ENCODE peak calls at places on chromosomes 5 and 9, in seven cellular contexts. I is esophagus muscularis mucosa, O is PC-9, H is body of pancreas, F is upper lobe of right lung, M is uterus, P is heart right ventricle. W is an unnamed sample. For H3K36me3 and H3K4me1, the result is how much of the 10 kb centered on the place peaks cover.

GRCh38 chr9:6944093-6944551 is 186.3 kb downstream of the KDM4C start:
- DNase-seq in I (no peak), O (no peak), H (no peak), F (no peak), M (no peak), P (no peak), W (no peak)

GRCh38 chr5:116736671-116737070 is 162.0 kb upstream of the SEMA6A start:
- DNase-seq in I (no peak), O (no peak), H (no peak), F (no peak), M (no peak), P (no peak), W (no peak)

GRCh38 chr9:88531920-88532319 is 3.1 kb upstream of the NXNL2 start:
- DNase-seq in I (no peak), O (no peak), H (no peak), F (no peak), M (no peak), P (no peak), W (no peak)

GRCh38 chr5:10377081-10377480 is 23.6 kb downstream of the MARCHF6 start:
- DNase-seq in I (no peak), O (no peak), H (no peak), F (no peak), M (no peak), P (no peak), W (no peak)

GRCh38 chr5:6687501-6687900 is 25.7 kb upstream of the TENT4A start:
- DNase-seq in I (peak), O (no peak), H (no peak), F (no peak), M (no peak), P (no peak), W (no peak)

GRCh38 chr9:85212887-85213286 is 528.9 kb downstream of the AGTPBP1 start:
- DNase-seq in I (peak), O (no peak), H (no peak), F (no peak), M (no peak), P (no peak), W (no peak)

GRCh38 chr9:135737840-135738521 is 36.0 kb downstream of the KCNT1 start:
- DNase-seq in I (no peak), O (no peak), H (no peak), F (no peak), M (no peak), P (no peak), W (no peak)

GRCh38 chr5:103867857-103868598 is 305.4 kb upstream of the NUDT12 start:
- DNase-seq in I (no peak), O (peak), H (no peak), F (no peak), M (no peak), P (no peak), W (no peak)

GRCh38 chr9:71121275-71122168 is at the start of gene TRPM3:
- DNase-seq in I (no peak), O (no peak), H (no peak), F (peak), M (no peak), P (no peak), W (no peak)

DNA sequence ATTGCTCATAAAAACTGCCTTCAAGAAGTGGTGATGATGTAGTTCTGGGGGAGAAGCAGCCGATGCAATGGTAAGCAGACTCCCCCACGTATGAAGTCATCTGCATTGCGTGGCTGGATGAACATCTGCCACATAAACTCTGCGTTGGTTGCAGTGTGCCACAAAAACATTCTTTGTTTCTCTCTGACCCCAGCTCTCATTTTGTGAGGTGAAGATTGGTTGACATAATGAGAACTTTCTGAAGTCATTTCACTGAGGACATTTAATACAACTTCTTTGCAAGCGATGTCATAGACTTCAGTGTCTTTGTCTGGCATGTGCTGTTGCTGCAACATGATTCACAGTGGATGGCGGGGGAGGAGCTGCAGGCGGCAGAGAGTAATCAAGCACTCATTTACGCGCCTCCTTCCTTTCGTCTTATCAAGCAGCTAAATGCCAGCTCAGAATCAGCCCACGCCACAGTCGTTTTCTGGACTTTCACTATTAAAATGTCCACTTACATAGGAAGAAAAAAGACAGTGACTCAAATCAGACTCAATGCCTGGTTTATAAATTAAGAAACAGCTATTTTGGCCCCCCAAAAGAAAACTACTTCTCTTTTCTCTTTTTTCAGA is 91.5 kb upstream of the NFIL3 start:
- DNase-seq in I (peak), O (no peak), H (peak), F (no peak), M (peak), P (no peak), W (peak)
- H3K4me3 ChIP-seq in I (no peak), O (no peak), H (no peak), F (no peak), M (no peak), P (peak), W (peak)

GRCh38 chr5:131396015-131396414 is 132.2 kb downstream of the CDC42SE2 start:
- DNase-seq in I (no peak), O (no peak), H (no peak), F (no peak), M (no peak), P (no peak), W (no peak)

GRCh38 chr5:131393498-131393968 is 129.7 kb downstream of the CDC42SE2 start:
- DNase-seq in I (no peak), O (no peak), H (no peak), F (no peak), M (no peak), P (no peak), W (no peak)

GRCh38 chr5:131396882-131397281 is 133.0 kb downstream of the CDC42SE2 start:
- DNase-seq in I (no peak), O (no peak), H (no peak), F (no peak), M (no peak), P (no peak), W (no peak)

GRCh38 chr5:131392461-131393095 is 128.7 kb downstream of the CDC42SE2 start:
- DNase-seq in I (no peak), O (no peak), H (no peak), F (no peak), M (no peak), P (no peak), W (no peak)

GRCh38 chr5:131394128-131394527 is 130.3 kb downstream of the CDC42SE2 start:
- DNase-seq in I (no peak), O (no peak), H (peak), F (no peak), M (no peak), P (no peak), W (no peak)
- H3K36me3 ChIP-seq in I (under half), O (under half), H (under half), F (half or more), M (under half), P (under half), W (half or more)

GRCh38 chr9:91843623-91844111 is 106.4 kb downstream of the ROR2 start:
- DNase-seq in I (no peak), O (no peak), H (peak), F (no peak), M (peak), P (no peak), W (no peak)
- H3K4me1 ChIP-seq in I (half or more), O (under half), H (under half), F (under half), M (under half), P (under half), W (under half)

GRCh38 chr5:65828022-65828421 is 98.4 kb upstream of the ERBIN start:
- DNase-seq in I (no peak), O (no peak), H (no peak), F (no peak), M (no peak), P (no peak), W (no peak)
- H3K4me3 ChIP-seq in I (no peak), O (no peak), H (no peak), F (no peak), M (no peak), P (no peak), W (no peak)

GRCh38 chr5:77256406-77256805 is 45.9 kb downstream of the PDE8B start:
- DNase-seq in I (no peak), O (no peak), H (no peak), F (no peak), M (no peak), P (no peak), W (no peak)

GRCh38 chr5:77258652-77259051 is 48.2 kb downstream of the PDE8B start:
- DNase-seq in I (no peak), O (no peak), H (no peak), F (no peak), M (no peak), P (no peak), W (no peak)

GRCh38 chr5:77251921-77252320 is 41.4 kb downstream of the PDE8B start:
- DNase-seq in I (no peak), O (no peak), H (no peak), F (no peak), M (no peak), P (no peak), W (no peak)

GRCh38 chr5:77259479-77259878 is 49.0 kb downstream of the PDE8B start:
- DNase-seq in I (no peak), O (no peak), H (no peak), F (no peak), M (no peak), P (no peak), W (no peak)

DNA sequence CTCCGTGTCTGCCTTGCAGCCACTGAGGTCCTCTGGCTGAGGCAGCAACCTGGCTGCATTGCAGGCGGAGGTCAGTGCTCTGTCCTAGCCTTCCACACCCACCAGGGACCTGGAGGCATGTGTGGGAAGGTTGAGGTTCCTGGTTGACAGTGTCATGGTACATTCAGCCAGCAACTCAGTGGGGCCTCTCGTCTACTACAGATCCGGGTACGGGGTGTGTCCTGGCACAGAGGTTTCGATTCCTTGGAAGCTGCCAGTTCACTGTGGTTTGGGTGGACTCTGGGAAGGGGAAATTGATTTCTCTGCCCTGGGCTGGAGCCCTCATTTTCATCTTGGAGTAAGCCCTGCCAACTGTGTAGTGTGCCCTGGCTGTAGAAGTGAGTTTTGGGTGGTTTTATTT is 45.1 kb downstream of the PDE8B start:
- DNase-seq in I (peak), O (no peak), H (no peak), F (no peak), M (no peak), P (no peak), W (no peak)
- H3K36me3 ChIP-seq in I (under half), O (under half), H (under half), F (under half), M (under half), P (under half), W (under half)

DNA sequence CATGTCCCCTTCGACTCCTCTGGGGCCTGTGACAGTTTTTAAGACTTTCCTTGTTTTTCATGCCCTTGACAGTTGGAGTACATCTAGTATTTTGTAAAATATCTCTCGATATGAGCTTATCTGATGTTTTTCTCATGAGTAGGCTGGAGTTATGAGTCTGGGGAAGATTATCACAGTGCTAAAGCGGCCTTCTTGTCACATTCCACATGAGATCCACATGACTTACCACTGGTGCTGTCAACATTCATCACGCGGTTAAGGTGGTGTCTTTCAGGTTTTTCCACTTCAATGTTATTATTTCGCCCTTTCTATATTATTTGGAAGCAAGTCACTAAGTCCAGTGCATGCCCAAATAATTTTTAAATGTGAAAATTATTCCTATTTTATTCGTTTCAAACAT is 17.1 kb upstream of the CAST start:
- DNase-seq in I (no peak), O (no peak), H (no peak), F (no peak), M (no peak), P (no peak), W (no peak)
- H3K4me1 ChIP-seq in I (under half), O (under half), H (under half), F (under half), M (under half), P (under half), W (under half)

GRCh38 chr9:109320734-109321448 is at the start of gene EPB41L4B:
- DNase-seq in I (no peak), O (peak), H (peak), F (peak), M (peak), P (peak), W (peak)
- H3K4me3 ChIP-seq in I (peak), O (peak), H (peak), F (peak), M (no peak), P (peak), W (peak)

GRCh38 chr9:114166103-114166470 is 10.8 kb downstream of the COL27A1 start:
- DNase-seq in I (no peak), O (no peak), H (no peak), F (no peak), M (no peak), P (no peak), W (no peak)
- H3K36me3 ChIP-seq in I (under half), O (under half), H (under half), F (under half), M (under half), P (under half), W (under half)

DNA sequence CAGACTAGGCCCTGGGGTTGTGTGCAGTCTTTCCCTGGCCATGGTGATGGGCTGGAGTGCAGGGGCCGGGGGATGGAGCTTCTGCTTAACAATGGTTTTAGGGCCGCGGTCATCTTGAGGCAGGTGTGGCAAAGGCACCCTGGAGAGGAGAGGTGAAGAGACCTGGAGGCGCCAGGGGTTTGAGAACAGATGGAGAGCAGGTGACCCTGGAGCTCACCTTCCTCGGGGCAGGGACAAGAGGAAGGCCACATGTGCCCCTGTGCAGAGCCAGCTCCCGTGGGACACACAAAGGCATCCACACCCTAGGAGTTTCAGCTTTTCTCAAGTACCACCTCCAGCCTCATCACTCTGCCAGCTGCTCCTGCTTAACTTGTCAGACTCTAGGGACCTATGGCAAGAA is 46.4 kb upstream of the SH3GL2 start:
- DNase-seq in I (peak), O (no peak), H (no peak), F (no peak), M (no peak), P (no peak), W (no peak)
- H3K4me1 ChIP-seq in I (under half), O (under half), H (under half), F (under half), M (under half), P (under half), W (under half)

W was measured in SJSA1.